ENCODE peak calls at places on chromosomes 5 and 9, in ten cellular contexts. K is DMS153, G is aorta, Y is iris pigment epithelial cell, O is mucosa of gallbladder, D is naive B cell, E is bronchial epithelial cell, A is RPMI8226, U is cerebellum, B is BJ. W is an unnamed sample.

GRCh38 chr5:150254363-150255154 is 35.0 kb downstream of the CAMK2A start:
- DNase-seq in K (no peak), G (peak), Y (no peak), O (no peak), D (no peak), E (no peak), A (no peak), U (no peak), B (no peak), W (no peak)

GRCh38 chr9:130740218-130741023 is 46.8 kb downstream of the EXOSC2 start:
- DNase-seq in K (no peak), G (no peak), Y (no peak), O (no peak), D (no peak), E (no peak), A (no peak), U (no peak), B (no peak), W (no peak)

GRCh38 chr5:34734321-34734720 is 78.2 kb downstream of the RAI14 start:
- DNase-seq in K (no peak), G (no peak), Y (peak), O (no peak), D (no peak), E (no peak), A (no peak), U (no peak), B (no peak), W (no peak)

GRCh38 chr5:55338810-55339243 is 31.0 kb downstream of the MTREX start:
- DNase-seq in K (no peak), G (peak), Y (no peak), O (no peak), D (no peak), E (no peak), A (no peak), U (no peak), B (no peak), W (no peak)

GRCh38 chr5:143147918-143148317 is 255.6 kb downstream of the NR3C1 start:
- DNase-seq in K (no peak), G (no peak), Y (no peak), O (no peak), D (no peak), E (no peak), A (no peak), U (no peak), B (no peak), W (no peak)

GRCh38 chr9:114894801-114895433 is 35.5 kb downstream of the TNFSF8 start:
- DNase-seq in K (peak), G (peak), Y (peak), O (peak), D (no peak), E (peak), A (no peak), U (no peak), B (peak), W (no peak)

GRCh38 chr5:87195104-87195581 is 72.5 kb upstream of the RASA1 start:
- DNase-seq in K (no peak), G (no peak), Y (peak), O (no peak), D (no peak), E (peak), A (no peak), U (no peak), B (peak), W (no peak)

GRCh38 chr5:151772868-151773561 is 1.3 kb downstream of the G3BP1 start:
- DNase-seq in K (no peak), G (peak), Y (peak), O (no peak), D (no peak), E (peak), A (peak), U (no peak), B (no peak), W (no peak)

GRCh38 chr9:134167530-134167931 is 3.2 kb upstream of the RNU6ATAC start:
- DNase-seq in K (no peak), G (peak), Y (peak), O (no peak), D (no peak), E (peak), A (no peak), U (no peak), B (peak), W (no peak)

GRCh38 chr9:33943389-33943788 is 105.3 kb downstream of the UBAP2 start:
- DNase-seq in K (no peak), G (no peak), Y (no peak), O (no peak), D (no peak), E (no peak), A (no peak), U (no peak), B (no peak), W (no peak)

GRCh38 chr9:123568691-123569342 is 212.8 kb downstream of the CRB2 start:
- DNase-seq in K (no peak), G (no peak), Y (peak), O (no peak), D (no peak), E (no peak), A (no peak), U (peak), B (peak), W (no peak)

GRCh38 chr5:142000709-142001484 is 11.9 kb downstream of the GNPDA1 start:
- DNase-seq in K (no peak), G (no peak), Y (peak), O (no peak), D (no peak), E (no peak), A (no peak), U (no peak), B (no peak), W (peak)

GRCh38 chr5:162565-163337 is 28.5 kb upstream of the LRRC14B start:
- DNase-seq in K (no peak), G (peak), Y (no peak), O (no peak), D (no peak), E (no peak), A (no peak), U (no peak), B (no peak), W (no peak)

GRCh38 chr9:29555452-29555851 is 1982.2 kb upstream of the C9orf72 start:
- DNase-seq in K (no peak), G (no peak), Y (no peak), O (no peak), D (no peak), E (no peak), A (no peak), U (no peak), B (no peak), W (no peak)